ENCODE peak calls at places on chromosome 14, in six cellular contexts. L, D, T, C, N and A are unnamed samples.
A peak's percentile ranks its signal among the peaks of the same experiment; 100 is the strongest.

GRCh38 chr14:58572092-58572853 is 65.5 kb upstream of the DACT1 start:
- DNase-seq in L (no peak), D (peak; percentile 1), T (no peak), C (no peak), N (no peak), A (no peak)

GRCh38 chr14:38145142-38145541 is 62.6 kb upstream of the SSTR1 start:
- DNase-seq in L (no peak), D (no peak), T (no peak), C (no peak), N (no peak), A (no peak)

GRCh38 chr14:71485833-71486232 is 446.4 kb upstream of the RGS6 start:
- DNase-seq in L (no peak), D (no peak), T (no peak), C (no peak), N (no peak), A (no peak)

GRCh38 chr14:44701563-44702263 is 194.6 kb upstream of the FSCB start:
- DNase-seq in L (no peak), D (no peak), T (no peak), C (no peak), N (no peak), A (no peak)

GRCh38 chr14:42927313-42927712 is 1320.6 kb downstream of the LRFN5 start:
- DNase-seq in L (no peak), D (no peak), T (no peak), C (no peak), N (no peak), A (no peak)

GRCh38 chr14:42961509-42961908 is 1354.8 kb downstream of the LRFN5 start:
- DNase-seq in L (no peak), D (no peak), T (no peak), C (no peak), N (no peak), A (no peak)

GRCh38 chr14:102440392-102440791 is 69.2 kb downstream of the ANKRD9 start:
- DNase-seq in L (no peak), D (no peak), T (no peak), C (no peak), N (no peak), A (no peak)

GRCh38 chr14:55417955-55418354 is 6.3 kb upstream of the ATG14 start:
- DNase-seq in L (no peak), D (no peak), T (no peak), C (no peak), N (peak; percentile 11), A (no peak)

GRCh38 chr14:71363961-71364360 is 456.7 kb downstream of the PCNX1 start:
- DNase-seq in L (no peak), D (no peak), T (no peak), C (no peak), N (no peak), A (no peak)

GRCh38 chr14:97948841-97949240 is 1151.7 kb downstream of the VRK1 start:
- DNase-seq in L (no peak), D (no peak), T (no peak), C (no peak), N (no peak), A (no peak)

GRCh38 chr14:22551597-22551982 is 37.4 kb downstream of the DAD1 start:
- DNase-seq in L (no peak), D (no peak), T (no peak), C (no peak), N (no peak), A (no peak)

GRCh38 chr14:100065942-100066574 is 836 bp downstream of the EVL start:
- DNase-seq in L (no peak), D (peak; percentile 71), T (no peak), C (no peak), N (no peak), A (no peak)

GRCh38 chr14:73634333-73634833 is 10.4 kb upstream of the DNAL1 start:
- DNase-seq in L (no peak), D (no peak), T (peak; percentile 38), C (no peak), N (no peak), A (no peak)

GRCh38 chr14:68783408-68784297 is 9.2 kb downstream of the ZFP36L1 start:
- DNase-seq in L (no peak), D (no peak), T (no peak), C (peak; percentile 20), N (no peak), A (peak; percentile 90)

GRCh38 chr14:68757618-68758081 is 35.2 kb downstream of the ZFP36L1 start:
- DNase-seq in L (peak; percentile 85), D (no peak), T (peak; percentile 27), C (peak; percentile 55), N (peak; percentile 59), A (no peak)

GRCh38 chr14:102317564-102318248 is 1.8 kb upstream of the ZNF839 start:
- DNase-seq in L (no peak), D (no peak), T (peak; percentile 42), C (no peak), N (peak; percentile 61), A (no peak)

GRCh38 chr14:72603639-72604038 is 290.3 kb downstream of the DPF3 start:
- DNase-seq in L (no peak), D (no peak), T (no peak), C (no peak), N (no peak), A (no peak)

GRCh38 chr14:104924421-104925213 is at the start of gene PLD4:
- DNase-seq in L (no peak), D (no peak), T (no peak), C (no peak), N (no peak), A (no peak)

GRCh38 chr14:90714811-90715210 is 101.4 kb downstream of the TTC7B start:
- DNase-seq in L (no peak), D (no peak), T (no peak), C (no peak), N (no peak), A (no peak)

GRCh38 chr14:89870335-89870734 is 84.2 kb downstream of the EFCAB11 start:
- DNase-seq in L (no peak), D (no peak), T (no peak), C (no peak), N (no peak), A (no peak)

GRCh38 chr14:24982472-24983155 is 67.3 kb downstream of the STXBP6 start:
- DNase-seq in L (no peak), D (no peak), T (no peak), C (no peak), N (no peak), A (no peak)

GRCh38 chr14:89618309-89618708 is 201.3 kb upstream of the FOXN3 start:
- DNase-seq in L (no peak), D (no peak), T (no peak), C (no peak), N (no peak), A (no peak)

GRCh38 chr14:54830650-54831049 is 72.0 kb downstream of the GCH1 start:
- DNase-seq in L (no peak), D (no peak), T (no peak), C (no peak), N (no peak), A (no peak)

GRCh38 chr14:75310295-75311059 is 31.8 kb downstream of the FOS start:
- DNase-seq in L (peak; percentile 92), D (no peak), T (peak; percentile 89), C (peak; percentile 77), N (peak; percentile 87), A (peak; percentile 42)

GRCh38 chr14:90382491-90383125 is 14.2 kb upstream of the CALM1 start:
- DNase-seq in L (peak; percentile 80), D (peak; percentile 47), T (peak; percentile 63), C (peak; percentile 74), N (peak; percentile 74), A (peak; percentile 60)

GRCh38 chr14:48672506-48672905 is 913.7 kb downstream of the RPS29 start:
- DNase-seq in L (no peak), D (no peak), T (no peak), C (no peak), N (no peak), A (no peak)

DNA sequence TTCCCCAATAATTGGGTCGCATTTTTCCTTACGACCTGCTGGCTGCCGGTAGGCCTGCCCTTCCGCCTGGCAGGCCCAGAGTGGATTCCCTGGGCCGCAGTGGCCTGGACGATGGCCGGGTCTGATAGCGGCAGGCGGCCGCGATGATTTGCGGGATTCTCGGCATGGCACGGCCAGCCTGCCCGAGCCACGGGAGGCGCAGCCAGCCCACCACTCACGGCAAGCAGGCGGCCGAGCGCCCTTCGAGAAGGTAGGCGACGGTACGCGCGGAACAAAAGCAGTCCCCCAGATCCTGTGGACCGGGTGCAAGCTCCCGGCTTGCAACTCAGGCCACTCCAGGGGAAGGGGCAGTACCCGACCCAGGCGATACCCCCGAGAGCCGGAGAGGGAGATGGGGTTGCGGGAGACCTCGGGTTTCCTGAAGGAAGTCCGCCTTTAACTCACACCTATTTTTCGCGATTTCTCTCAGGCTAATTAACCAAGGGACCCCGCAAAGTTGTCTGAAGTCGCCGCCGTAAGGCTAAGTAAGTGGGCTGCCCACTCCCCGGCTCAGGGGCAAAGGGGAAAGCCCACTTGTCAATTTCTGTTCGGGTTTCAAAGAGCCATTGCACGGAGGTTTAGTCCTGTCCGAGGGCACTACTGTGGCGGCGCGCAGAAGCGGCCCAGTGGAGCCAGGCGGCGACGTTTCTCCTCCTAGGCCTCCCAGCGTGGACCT is 1.4 kb upstream of the GSC start:
- DNase-seq in L (peak; percentile 38), D (no peak), T (no peak), C (no peak), N (no peak), A (no peak)
- H3K27me3 ChIP-seq in L (peaks cover 6% of the 10 kb centered on the region), D (peaks cover 34% of the 10 kb centered on the region), T (peaks cover 100% of the 10 kb centered on the region), C (peaks cover 3% of the 10 kb centered on the region), N (peaks cover 79% of the 10 kb centered on the region), A (peaks cover 59% of the 10 kb centered on the region)

DNA sequence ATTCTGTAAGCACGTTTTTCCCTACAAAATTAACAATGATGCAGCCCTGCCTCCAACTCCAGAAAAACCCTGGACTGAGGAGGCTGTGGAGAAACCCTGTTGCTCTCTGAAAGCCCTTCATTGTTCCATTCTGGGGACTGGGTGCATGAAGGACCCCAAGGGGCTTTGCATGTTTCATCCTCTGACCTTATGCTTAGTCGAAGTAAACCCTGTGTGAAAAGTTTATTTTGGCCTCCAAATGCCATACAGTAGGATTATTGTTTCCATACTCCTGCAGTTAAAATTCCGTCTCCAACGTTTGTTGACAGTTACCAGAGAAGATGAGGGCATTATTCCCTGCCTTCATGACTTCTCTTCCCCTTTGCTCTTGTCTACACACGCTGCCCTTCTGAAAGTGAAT is 46.0 kb downstream of the CKB start:
- DNase-seq in L (no peak), D (no peak), T (no peak), C (no peak), N (no peak), A (no peak)
- H3K36me3 ChIP-seq in L (peaks cover 7% of the 10 kb centered on the region), D (peaks cover 28% of the 10 kb centered on the region), T (peaks cover 98% of the 10 kb centered on the region), C (peaks cover 86% of the 10 kb centered on the region), N (peaks cover 100% of the 10 kb centered on the region), A (peaks cover 9% of the 10 kb centered on the region)

DNA sequence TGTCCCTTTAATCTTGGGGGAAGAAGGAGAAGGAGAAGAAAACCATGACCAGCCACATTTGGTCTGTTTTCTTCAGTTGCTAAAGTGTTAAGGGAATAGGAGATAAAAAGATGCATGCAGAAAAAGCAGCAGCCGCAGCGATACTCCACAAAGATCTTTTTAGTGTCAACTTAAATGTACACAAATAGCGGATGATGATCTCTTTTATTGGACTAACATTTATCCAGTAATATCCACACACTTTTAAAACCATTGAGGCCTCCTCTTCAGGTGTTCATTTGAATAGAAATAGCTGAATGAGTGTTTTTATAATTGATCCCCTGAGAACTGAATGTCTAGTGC is 83.5 kb downstream of the PAPOLA start:
- DNase-seq in L (no peak), D (no peak), T (no peak), C (no peak), N (no peak), A (no peak)
- H3K27me3 ChIP-seq in L (no peaks in the 10 kb centered on the region), D (peaks cover 2% of the 10 kb centered on the region), T (peaks cover 60% of the 10 kb centered on the region), C (no peaks in the 10 kb centered on the region), N (no peaks in the 10 kb centered on the region), A (no peaks in the 10 kb centered on the region)

GRCh38 chr14:93173943-93174395 is 10.7 kb downstream of the MOAP1 start:
- DNase-seq in L (no peak), D (no peak), T (no peak), C (no peak), N (no peak), A (no peak)

GRCh38 chr14:93171366-93171765 is 13.3 kb downstream of the MOAP1 start:
- DNase-seq in L (no peak), D (no peak), T (no peak), C (no peak), N (no peak), A (no peak)

GRCh38 chr14:93175492-93175891 is 9.2 kb downstream of the MOAP1 start:
- DNase-seq in L (no peak), D (no peak), T (no peak), C (no peak), N (no peak), A (no peak)
- H3K36me3 ChIP-seq in L (no peaks in the 10 kb centered on the region), D (no peaks in the 10 kb centered on the region), T (no peaks in the 10 kb centered on the region), C (no peaks in the 10 kb centered on the region), N (no peaks in the 10 kb centered on the region), A (no peaks in the 10 kb centered on the region)